ENCODE peak calls at places on chromosome 17, in eight cellular contexts. One of them, this sample, is unnamed.

GRCh38 chr17:74431568-74432483 is at the start of gene GPRC5C:
- DNase-seq in mammary epithelial cell: peak
- DNase-seq in fibroblast of mammary gland: peak
- DNase-seq in retinal pigment epithelial cell: peak
- DNase-seq in body of pancreas: peak
- DNase-seq in Panc1: no peak
- DNase-seq in A549: peak
- DNase-seq in fibroblast of pulmonary artery: peak
- DNase-seq in this sample: peak

GRCh38 chr17:56879280-56879679 is 34.6 kb downstream of the TRIM25 start:
- DNase-seq in mammary epithelial cell: no peak
- DNase-seq in fibroblast of mammary gland: no peak
- DNase-seq in retinal pigment epithelial cell: no peak
- DNase-seq in body of pancreas: no peak
- DNase-seq in Panc1: no peak
- DNase-seq in A549: no peak
- DNase-seq in fibroblast of pulmonary artery: no peak
- DNase-seq in this sample: no peak

GRCh38 chr17:29563816-29564215 is 3.0 kb downstream of the ABHD15 start:
- DNase-seq in mammary epithelial cell: no peak
- DNase-seq in fibroblast of mammary gland: no peak
- DNase-seq in retinal pigment epithelial cell: no peak
- DNase-seq in body of pancreas: no peak
- DNase-seq in Panc1: no peak
- DNase-seq in A549: no peak
- DNase-seq in fibroblast of pulmonary artery: no peak
- DNase-seq in this sample: no peak

GRCh38 chr17:28765038-28765437 is 21.2 kb downstream of the TRAF4 start:
- DNase-seq in mammary epithelial cell: no peak
- DNase-seq in fibroblast of mammary gland: no peak
- DNase-seq in retinal pigment epithelial cell: no peak
- DNase-seq in body of pancreas: no peak
- DNase-seq in Panc1: no peak
- DNase-seq in A549: no peak
- DNase-seq in fibroblast of pulmonary artery: no peak
- DNase-seq in this sample: no peak

GRCh38 chr17:56676807-56677206 is 83.3 kb downstream of the NOG start:
- DNase-seq in mammary epithelial cell: peak
- DNase-seq in fibroblast of mammary gland: no peak
- DNase-seq in retinal pigment epithelial cell: no peak
- DNase-seq in body of pancreas: no peak
- DNase-seq in Panc1: no peak
- DNase-seq in A549: no peak
- DNase-seq in fibroblast of pulmonary artery: no peak
- DNase-seq in this sample: no peak

GRCh38 chr17:79630821-79631639 is 20.2 kb upstream of the RBFOX3 start:
- DNase-seq in mammary epithelial cell: no peak
- DNase-seq in fibroblast of mammary gland: no peak
- DNase-seq in retinal pigment epithelial cell: no peak
- DNase-seq in body of pancreas: peak
- DNase-seq in Panc1: no peak
- DNase-seq in A549: no peak
- DNase-seq in fibroblast of pulmonary artery: no peak
- DNase-seq in this sample: no peak

GRCh38 chr17:5133311-5133710 is 17.5 kb downstream of the USP6 start:
- DNase-seq in mammary epithelial cell: no peak
- DNase-seq in fibroblast of mammary gland: no peak
- DNase-seq in retinal pigment epithelial cell: no peak
- DNase-seq in body of pancreas: no peak
- DNase-seq in Panc1: no peak
- DNase-seq in A549: no peak
- DNase-seq in fibroblast of pulmonary artery: no peak
- DNase-seq in this sample: no peak

GRCh38 chr17:78674595-78675315 is 97.6 kb upstream of the DNAH17 start:
- DNase-seq in mammary epithelial cell: no peak
- DNase-seq in fibroblast of mammary gland: no peak
- DNase-seq in retinal pigment epithelial cell: no peak
- DNase-seq in body of pancreas: peak
- DNase-seq in Panc1: no peak
- DNase-seq in A549: no peak
- DNase-seq in fibroblast of pulmonary artery: no peak
- DNase-seq in this sample: no peak

GRCh38 chr17:35577826-35578194 is 561 bp downstream of the PEX12 start:
- DNase-seq in mammary epithelial cell: peak
- DNase-seq in fibroblast of mammary gland: peak
- DNase-seq in retinal pigment epithelial cell: no peak
- DNase-seq in body of pancreas: peak
- DNase-seq in Panc1: no peak
- DNase-seq in A549: no peak
- DNase-seq in fibroblast of pulmonary artery: no peak
- DNase-seq in this sample: peak

GRCh38 chr17:67400193-67400592 is 23.1 kb downstream of the PITPNC1 start:
- DNase-seq in mammary epithelial cell: no peak
- DNase-seq in fibroblast of mammary gland: no peak
- DNase-seq in retinal pigment epithelial cell: peak
- DNase-seq in body of pancreas: no peak
- DNase-seq in Panc1: no peak
- DNase-seq in A549: no peak
- DNase-seq in fibroblast of pulmonary artery: no peak
- DNase-seq in this sample: no peak

GRCh38 chr17:49964539-49965521 is 4.2 kb upstream of the DLX4 start:
- DNase-seq in mammary epithelial cell: no peak
- DNase-seq in fibroblast of mammary gland: no peak
- DNase-seq in retinal pigment epithelial cell: no peak
- DNase-seq in body of pancreas: no peak
- DNase-seq in Panc1: no peak
- DNase-seq in A549: no peak
- DNase-seq in fibroblast of pulmonary artery: no peak
- DNase-seq in this sample: no peak

GRCh38 chr17:61206922-61207321 is 192.7 kb upstream of the TBX2 start:
- DNase-seq in mammary epithelial cell: no peak
- DNase-seq in fibroblast of mammary gland: no peak
- DNase-seq in retinal pigment epithelial cell: no peak
- DNase-seq in body of pancreas: no peak
- DNase-seq in Panc1: no peak
- DNase-seq in A549: no peak
- DNase-seq in fibroblast of pulmonary artery: no peak
- DNase-seq in this sample: no peak

GRCh38 chr17:1486802-1487695 is 5.4 kb downstream of the MYO1C start:
- DNase-seq in mammary epithelial cell: peak
- DNase-seq in fibroblast of mammary gland: peak
- DNase-seq in retinal pigment epithelial cell: peak
- DNase-seq in body of pancreas: peak
- DNase-seq in Panc1: peak
- DNase-seq in A549: peak
- DNase-seq in fibroblast of pulmonary artery: peak
- DNase-seq in this sample: no peak

GRCh38 chr17:19237389-19238166 is 412 bp downstream of the EPN2 start:
- DNase-seq in mammary epithelial cell: peak
- DNase-seq in fibroblast of mammary gland: no peak
- DNase-seq in retinal pigment epithelial cell: no peak
- DNase-seq in body of pancreas: peak
- DNase-seq in Panc1: no peak
- DNase-seq in A549: peak
- DNase-seq in fibroblast of pulmonary artery: no peak
- DNase-seq in this sample: peak

GRCh38 chr17:2365132-2365531 is 27.8 kb downstream of the SGSM2 start:
- DNase-seq in mammary epithelial cell: no peak
- DNase-seq in fibroblast of mammary gland: no peak
- DNase-seq in retinal pigment epithelial cell: no peak
- DNase-seq in body of pancreas: no peak
- DNase-seq in Panc1: no peak
- DNase-seq in A549: no peak
- DNase-seq in fibroblast of pulmonary artery: no peak
- DNase-seq in this sample: no peak

GRCh38 chr17:10752696-10753095 is 22.9 kb upstream of the TMEM220 start:
- DNase-seq in mammary epithelial cell: no peak
- DNase-seq in fibroblast of mammary gland: no peak
- DNase-seq in retinal pigment epithelial cell: no peak
- DNase-seq in body of pancreas: no peak
- DNase-seq in Panc1: no peak
- DNase-seq in A549: no peak
- DNase-seq in fibroblast of pulmonary artery: no peak
- DNase-seq in this sample: no peak

GRCh38 chr17:60610481-60610880 is 10.5 kb downstream of the PPM1D start:
- DNase-seq in mammary epithelial cell: no peak
- DNase-seq in fibroblast of mammary gland: no peak
- DNase-seq in retinal pigment epithelial cell: no peak
- DNase-seq in body of pancreas: no peak
- DNase-seq in Panc1: no peak
- DNase-seq in A549: no peak
- DNase-seq in fibroblast of pulmonary artery: peak
- DNase-seq in this sample: no peak

GRCh38 chr17:53924530-53925455 is 102.1 kb downstream of the KIF2B start:
- DNase-seq in mammary epithelial cell: no peak
- DNase-seq in fibroblast of mammary gland: peak
- DNase-seq in retinal pigment epithelial cell: no peak
- DNase-seq in body of pancreas: no peak
- DNase-seq in Panc1: no peak
- DNase-seq in A549: no peak
- DNase-seq in fibroblast of pulmonary artery: no peak
- DNase-seq in this sample: peak

GRCh38 chr17:21173543-21173942 is 40.4 kb downstream of the TMEM11 start:
- DNase-seq in mammary epithelial cell: no peak
- DNase-seq in fibroblast of mammary gland: no peak
- DNase-seq in retinal pigment epithelial cell: no peak
- DNase-seq in body of pancreas: no peak
- DNase-seq in Panc1: no peak
- DNase-seq in A549: no peak
- DNase-seq in fibroblast of pulmonary artery: no peak
- DNase-seq in this sample: no peak

GRCh38 chr17:73232587-73233373 is 28.9 kb downstream of the CPSF4L start:
- DNase-seq in mammary epithelial cell: peak
- DNase-seq in fibroblast of mammary gland: no peak
- DNase-seq in retinal pigment epithelial cell: no peak
- DNase-seq in body of pancreas: peak
- DNase-seq in Panc1: no peak
- DNase-seq in A549: peak
- DNase-seq in fibroblast of pulmonary artery: peak
- DNase-seq in this sample: peak

GRCh38 chr17:42097691-42098661 is at the start of gene ZNF385C:
- DNase-seq in mammary epithelial cell: no peak
- DNase-seq in fibroblast of mammary gland: no peak
- DNase-seq in retinal pigment epithelial cell: no peak
- DNase-seq in body of pancreas: no peak
- DNase-seq in Panc1: no peak
- DNase-seq in A549: no peak
- DNase-seq in fibroblast of pulmonary artery: no peak
- DNase-seq in this sample: peak

GRCh38 chr17:5422505-5422904 is 2.5 kb downstream of the RPAIN start:
- DNase-seq in mammary epithelial cell: peak
- DNase-seq in fibroblast of mammary gland: peak
- DNase-seq in retinal pigment epithelial cell: no peak
- DNase-seq in body of pancreas: no peak
- DNase-seq in Panc1: no peak
- DNase-seq in A549: peak
- DNase-seq in fibroblast of pulmonary artery: peak
- DNase-seq in this sample: no peak

GRCh38 chr17:62627219-62627903 is at the start of gene MRC2:
- DNase-seq in mammary epithelial cell: peak
- DNase-seq in fibroblast of mammary gland: peak
- DNase-seq in retinal pigment epithelial cell: no peak
- DNase-seq in body of pancreas: no peak
- DNase-seq in Panc1: no peak
- DNase-seq in A549: peak
- DNase-seq in fibroblast of pulmonary artery: peak
- DNase-seq in this sample: no peak

GRCh38 chr17:14058051-14058450 is 11.3 kb upstream of the COX10 start:
- DNase-seq in mammary epithelial cell: no peak
- DNase-seq in fibroblast of mammary gland: peak
- DNase-seq in retinal pigment epithelial cell: no peak
- DNase-seq in body of pancreas: no peak
- DNase-seq in Panc1: no peak
- DNase-seq in A549: no peak
- DNase-seq in fibroblast of pulmonary artery: peak
- DNase-seq in this sample: no peak

GRCh38 chr17:79248843-79249242 is 174.2 kb downstream of the ENGASE start:
- DNase-seq in mammary epithelial cell: no peak
- DNase-seq in fibroblast of mammary gland: no peak
- DNase-seq in retinal pigment epithelial cell: no peak
- DNase-seq in body of pancreas: no peak
- DNase-seq in Panc1: no peak
- DNase-seq in A549: no peak
- DNase-seq in fibroblast of pulmonary artery: no peak
- DNase-seq in this sample: no peak

GRCh38 chr17:82933911-82934310 is 94.1 kb upstream of the ZNF750 start:
- DNase-seq in mammary epithelial cell: no peak
- DNase-seq in fibroblast of mammary gland: no peak
- DNase-seq in retinal pigment epithelial cell: no peak
- DNase-seq in body of pancreas: peak
- DNase-seq in Panc1: no peak
- DNase-seq in A549: no peak
- DNase-seq in fibroblast of pulmonary artery: no peak
- DNase-seq in this sample: no peak
- TF ChIP-seq CTCF in mammary epithelial cell: no peak
- TF ChIP-seq CTCF in fibroblast of mammary gland: no peak
- TF ChIP-seq CTCF in retinal pigment epithelial cell: peak
- TF ChIP-seq CTCF in body of pancreas: no peak
- TF ChIP-seq CTCF in Panc1: no peak
- TF ChIP-seq CTCF in A549: no peak
- TF ChIP-seq CTCF in fibroblast of pulmonary artery: no peak
- TF ChIP-seq CTCF in this sample: no peak

GRCh38 chr17:81040791-81041337 is 5.9 kb downstream of the BAIAP2 start:
- DNase-seq in mammary epithelial cell: no peak
- DNase-seq in fibroblast of mammary gland: peak
- DNase-seq in retinal pigment epithelial cell: no peak
- DNase-seq in body of pancreas: no peak
- DNase-seq in Panc1: no peak
- DNase-seq in A549: peak
- DNase-seq in fibroblast of pulmonary artery: no peak
- DNase-seq in this sample: peak
- H3K4me3 ChIP-seq in mammary epithelial cell: no peak
- H3K4me3 ChIP-seq in fibroblast of mammary gland: no peak
- H3K4me3 ChIP-seq in retinal pigment epithelial cell: peak
- H3K4me3 ChIP-seq in body of pancreas: no peak
- H3K4me3 ChIP-seq in Panc1: peak
- H3K4me3 ChIP-seq in A549: no peak
- H3K4me3 ChIP-seq in fibroblast of pulmonary artery: no peak
- H3K4me3 ChIP-seq in this sample: no peak

GRCh38 chr17:32593003-32593402 is 106.2 kb downstream of the CDK5R1 start:
- DNase-seq in mammary epithelial cell: no peak
- DNase-seq in fibroblast of mammary gland: no peak
- DNase-seq in retinal pigment epithelial cell: no peak
- DNase-seq in body of pancreas: no peak
- DNase-seq in Panc1: no peak
- DNase-seq in A549: no peak
- DNase-seq in fibroblast of pulmonary artery: no peak
- DNase-seq in this sample: no peak
- TF ChIP-seq CTCF in mammary epithelial cell: no peak
- TF ChIP-seq CTCF in fibroblast of mammary gland: peak
- TF ChIP-seq CTCF in retinal pigment epithelial cell: peak
- TF ChIP-seq CTCF in body of pancreas: no peak
- TF ChIP-seq CTCF in Panc1: peak
- TF ChIP-seq CTCF in A549: no peak
- TF ChIP-seq CTCF in fibroblast of pulmonary artery: no peak
- TF ChIP-seq CTCF in this sample: no peak

GRCh38 chr17:7252176-7253043 is at the start of gene ELP5:
- DNase-seq in mammary epithelial cell: peak
- DNase-seq in fibroblast of mammary gland: peak
- DNase-seq in retinal pigment epithelial cell: peak
- DNase-seq in body of pancreas: peak
- DNase-seq in Panc1: no peak
- DNase-seq in A549: peak
- DNase-seq in fibroblast of pulmonary artery: peak
- DNase-seq in this sample: peak
- H3K4me3 ChIP-seq in mammary epithelial cell: peak
- H3K4me3 ChIP-seq in fibroblast of mammary gland: peak
- H3K4me3 ChIP-seq in retinal pigment epithelial cell: peak
- H3K4me3 ChIP-seq in body of pancreas: peak
- H3K4me3 ChIP-seq in Panc1: peak
- H3K4me3 ChIP-seq in A549: peak
- H3K4me3 ChIP-seq in fibroblast of pulmonary artery: peak
- H3K4me3 ChIP-seq in this sample: peak